ENCODE peak calls at places on chromosome 14, in six cellular contexts. I, P, X, Q, Y and F are unnamed samples.

GRCh38 chr14:28759056-28759657 is 7.4 kb upstream of the FOXG1 start:
- DNase-seq in Y (no peak), Q (no peak), X (no peak), P (no peak), I (no peak), F (no peak)

GRCh38 chr14:29242755-29243340 is 476.3 kb downstream of the FOXG1 start:
- DNase-seq in X (no peak), Q (no peak), Y (peak), P (no peak), I (peak), F (no peak)

GRCh38 chr14:55899531-55899930 is 218.7 kb upstream of the PELI2 start:
- DNase-seq in I (no peak), Y (no peak), Q (no peak), P (no peak), X (no peak), F (no peak)

GRCh38 chr14:95531473-95531872 is 3.4 kb upstream of the GLRX5 start:
- DNase-seq in P (no peak), Q (no peak), I (peak), X (no peak), Y (no peak), F (no peak)

GRCh38 chr14:62938774-62939173 is 106.5 kb downstream of the KCNH5 start:
- DNase-seq in P (no peak), I (no peak), X (no peak), Y (no peak), Q (no peak), F (no peak)

GRCh38 chr14:52902971-52903385 is 47.9 kb downstream of the FERMT2 start:
- DNase-seq in Y (no peak), P (no peak), X (no peak), Q (no peak), I (peak), F (no peak)

GRCh38 chr14:100703574-100704220 is 23.0 kb upstream of the DLK1 start:
- DNase-seq in I (no peak), Y (no peak), X (no peak), P (no peak), Q (no peak), F (no peak)

GRCh38 chr14:43413094-43413493 is 1094.0 kb downstream of the FSCB start:
- DNase-seq in Y (no peak), I (no peak), Q (no peak), P (no peak), X (no peak), F (no peak)

GRCh38 chr14:31962920-31963319 is 114.2 kb upstream of the ARHGAP5 start:
- DNase-seq in I (no peak), Q (no peak), X (no peak), Y (no peak), P (no peak), F (no peak)

GRCh38 chr14:39847191-39847590 is 415.0 kb upstream of the FBXO33 start:
- DNase-seq in I (peak), P (no peak), X (no peak), Y (no peak), Q (no peak), F (no peak)

GRCh38 chr14:89767861-89768268 is 186.7 kb downstream of the EFCAB11 start:
- DNase-seq in Q (peak), I (peak), P (peak), X (peak), Y (no peak), F (peak)

GRCh38 chr14:21014761-21015190 is 10.1 kb downstream of the NDRG2 start:
- DNase-seq in X (peak), Y (peak), I (peak), Q (peak), P (peak), F (peak)

GRCh38 chr14:64638625-64639024 is 65.6 kb upstream of the PLEKHG3 start:
- DNase-seq in P (no peak), X (no peak), Y (no peak), Q (no peak), I (no peak), F (no peak)